ENCODE peak calls at places on chromosome 3, in seven cellular contexts. A is cardiac muscle cell; B is CD4-positive, CD25-positive, alpha-beta regulatory T cell; L is transverse colon; H is pancreas; T is SK-N-SH; U is mesendoderm. I is an unnamed sample. For H3K4me1 and H3K36me3, the result is how much of the 10 kb centered on the place peaks cover.

GRCh38 chr3:68129065-68129464 is 474.7 kb upstream of the SUCLG2 start:
- DNase-seq in A (no peak), B (no peak), L (no peak), H (no peak), T (no peak), U (no peak), I (no peak)

GRCh38 chr3:9947025-9947995 is 4.9 kb downstream of the PRRT3 start:
- DNase-seq in A (peak), B (no peak), L (peak), H (peak), T (peak), U (peak), I (no peak)

GRCh38 chr3:184594386-184595035 is 32.9 kb downstream of the EPHB3 start:
- DNase-seq in A (no peak), B (no peak), L (no peak), H (no peak), T (no peak), U (no peak), I (no peak)

GRCh38 chr3:127598841-127599570 is 795 bp downstream of the MCM2 start:
- DNase-seq in A (no peak), B (no peak), L (no peak), H (no peak), T (no peak), U (peak), I (no peak)

GRCh38 chr3:70065666-70066253 is 66.2 kb downstream of the SAMMSON start:
- DNase-seq in A (peak), B (no peak), L (no peak), H (no peak), T (peak), U (peak), I (peak)

GRCh38 chr3:59771760-59772159 is 721.9 kb upstream of the CFAP20DC start:
- DNase-seq in A (no peak), B (no peak), L (no peak), H (no peak), T (no peak), U (no peak), I (no peak)

GRCh38 chr3:141373768-141374526 is 5.6 kb downstream of the ZBTB38 start:
- DNase-seq in A (no peak), B (no peak), L (no peak), H (no peak), T (no peak), U (peak), I (peak)

GRCh38 chr3:67940200-67940952 is 286.0 kb upstream of the SUCLG2 start:
- DNase-seq in A (no peak), B (no peak), L (peak), H (no peak), T (no peak), U (no peak), I (no peak)

GRCh38 chr3:131110087-131110486 is 83.4 kb downstream of the NEK11 start:
- DNase-seq in A (no peak), B (no peak), L (no peak), H (no peak), T (no peak), U (peak), I (no peak)

GRCh38 chr3:42013652-42014442 is 51.9 kb upstream of the ULK4 start:
- DNase-seq in A (peak), B (peak), L (peak), H (peak), T (peak), U (no peak), I (no peak)

GRCh38 chr3:140159646-140160045 is 224.7 kb downstream of the CLSTN2 start:
- DNase-seq in A (no peak), B (no peak), L (no peak), H (no peak), T (no peak), U (no peak), I (no peak)

GRCh38 chr3:108391917-108392585 is 95.7 kb downstream of the HHLA2 start:
- DNase-seq in A (no peak), B (no peak), L (no peak), H (no peak), T (no peak), U (no peak), I (no peak)

GRCh38 chr3:102095383-102095782 is 246.1 kb downstream of the NFKBIZ start:
- DNase-seq in A (no peak), B (no peak), L (no peak), H (no peak), T (no peak), U (no peak), I (no peak)

GRCh38 chr3:49351521-49352011 is 6.6 kb downstream of the GPX1 start:
- DNase-seq in A (no peak), B (no peak), L (no peak), H (no peak), T (no peak), U (peak), I (no peak)

GRCh38 chr3:23455084-23455483 is 252.0 kb downstream of the UBE2E2 start:
- DNase-seq in A (no peak), B (no peak), L (no peak), H (no peak), T (no peak), U (no peak), I (no peak)

GRCh38 chr3:196168808-196169391 is 42.3 kb downstream of the ZDHHC19 start:
- DNase-seq in A (no peak), B (no peak), L (no peak), H (no peak), T (no peak), U (no peak), I (no peak)

GRCh38 chr3:3689601-3690375 is 109.4 kb upstream of the LRRN1 start:
- DNase-seq in A (no peak), B (no peak), L (no peak), H (no peak), T (no peak), U (no peak), I (no peak)

GRCh38 chr3:72461787-72462186 is 386.5 kb downstream of the SHQ1 start:
- DNase-seq in A (no peak), B (no peak), L (no peak), H (no peak), T (no peak), U (no peak), I (no peak)

GRCh38 chr3:55752911-55753310 is 265.8 kb upstream of the WNT5A start:
- DNase-seq in A (no peak), B (no peak), L (no peak), H (no peak), T (no peak), U (no peak), I (no peak)
- H3K27ac ChIP-seq in A (no peak), B (no peak), L (no peak), H (no peak), T (no peak), U (no peak), I (no peak)

GRCh38 chr3:128805771-128806170 is 73.6 kb upstream of the ACAD9 start:
- DNase-seq in A (no peak), B (no peak), L (no peak), H (no peak), T (no peak), U (no peak), I (no peak)
- H3K4me1 ChIP-seq in A (under half), B (under half), L (under half), H (under half), T (under half), U (under half), I (under half)

GRCh38 chr3:186057594-186057993 is 51.3 kb downstream of the ETV5 start:
- DNase-seq in A (no peak), B (no peak), L (no peak), H (no peak), T (no peak), U (peak), I (peak)

GRCh38 chr3:186059192-186059591 is 49.7 kb downstream of the ETV5 start:
- DNase-seq in A (no peak), B (no peak), L (no peak), H (no peak), T (no peak), U (no peak), I (no peak)

GRCh38 chr3:186054481-186055399 is 54.1 kb downstream of the ETV5 start:
- DNase-seq in A (no peak), B (no peak), L (no peak), H (no peak), T (no peak), U (no peak), I (no peak)

GRCh38 chr3:186060222-186060621 is 48.7 kb downstream of the ETV5 start:
- DNase-seq in A (no peak), B (no peak), L (no peak), H (no peak), T (no peak), U (no peak), I (no peak)

GRCh38 chr3:186058225-186058624 is 50.7 kb downstream of the ETV5 start:
- DNase-seq in A (no peak), B (no peak), L (no peak), H (no peak), T (no peak), U (peak), I (no peak)
- H3K36me3 ChIP-seq in A (under half), B (under half), L (under half), H (under half), T (half or more), U (under half), I (under half)

GRCh38 chr3:152155654-152156053 is 113.1 kb upstream of the MBNL1 start:
- DNase-seq in A (peak), B (no peak), L (no peak), H (no peak), T (no peak), U (no peak), I (no peak)
- H3K27ac ChIP-seq in A (no peak), B (no peak), L (peak), H (no peak), T (peak), U (no peak), I (no peak)

GRCh38 chr3:177750436-177750835 is 553.2 kb upstream of the TBL1XR1 start:
- DNase-seq in A (no peak), B (no peak), L (no peak), H (no peak), T (no peak), U (no peak), I (no peak)
- H3K4me1 ChIP-seq in A (under half), B (under half), L (under half), H (under half), T (under half), U (under half), I (under half)

DNA sequence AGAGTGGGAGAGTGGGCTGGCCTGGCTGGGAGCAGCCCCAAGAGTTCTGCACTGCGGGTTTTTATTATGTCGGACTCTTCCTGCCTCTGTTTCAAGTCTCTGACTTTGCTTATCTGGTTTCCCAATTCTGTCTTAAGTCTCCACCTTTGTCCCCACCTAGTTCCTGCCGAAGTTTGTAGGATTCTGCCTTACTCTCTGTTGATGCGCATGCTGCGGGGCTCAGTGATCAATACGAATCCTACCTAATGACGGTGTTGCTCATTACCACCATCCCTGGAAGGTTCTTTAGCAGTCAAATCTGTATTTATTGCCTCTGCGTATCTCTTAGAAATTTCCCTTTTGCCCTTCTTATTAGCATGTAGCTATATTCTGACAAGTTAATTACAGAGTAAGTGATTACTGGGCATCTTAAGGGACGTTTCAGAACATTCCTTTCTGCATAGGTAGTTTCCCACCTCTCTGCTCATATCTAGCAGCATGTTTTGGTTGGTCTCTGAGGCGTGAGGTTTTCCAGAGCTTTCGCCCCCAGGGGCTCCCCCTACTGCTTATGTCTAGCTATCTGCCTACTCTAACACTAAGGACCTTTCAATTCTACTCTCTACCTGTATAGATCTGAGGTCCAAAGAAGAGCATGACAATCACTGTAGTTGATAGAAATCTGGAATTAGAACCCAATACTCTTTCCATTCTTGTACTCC is 236.0 kb upstream of the EIF1B start:
- DNase-seq in A (peak), B (no peak), L (no peak), H (no peak), T (no peak), U (peak), I (no peak)
- H3K36me3 ChIP-seq in A (under half), B (under half), L (under half), H (under half), T (under half), U (under half), I (under half)

GRCh38 chr3:24952388-24952787 is 457.7 kb upstream of the THRB start:
- DNase-seq in A (no peak), B (no peak), L (no peak), H (no peak), T (no peak), U (peak), I (peak)
- H3K27ac ChIP-seq in A (no peak), B (no peak), L (no peak), H (no peak), T (no peak), U (no peak), I (no peak)

GRCh38 chr3:46939578-46940405 is 36.8 kb downstream of the CCDC12 start:
- DNase-seq in A (no peak), B (no peak), L (no peak), H (no peak), T (no peak), U (peak), I (no peak)

GRCh38 chr3:46942079-46942478 is 34.5 kb downstream of the CCDC12 start:
- DNase-seq in A (no peak), B (no peak), L (peak), H (no peak), T (no peak), U (no peak), I (no peak)

GRCh38 chr3:46944191-46944590 is 32.4 kb downstream of the CCDC12 start:
- DNase-seq in A (no peak), B (no peak), L (no peak), H (no peak), T (no peak), U (peak), I (no peak)

GRCh38 chr3:46943237-46944187 is 33.0 kb downstream of the CCDC12 start:
- DNase-seq in A (peak), B (no peak), L (peak), H (no peak), T (no peak), U (no peak), I (no peak)

GRCh38 chr3:46942481-46943236 is 33.9 kb downstream of the CCDC12 start:
- DNase-seq in A (no peak), B (no peak), L (peak), H (no peak), T (no peak), U (no peak), I (no peak)
- H3K4me1 ChIP-seq in A (half or more), B (under half), L (half or more), H (half or more), T (under half), U (under half), I (under half)

DNA sequence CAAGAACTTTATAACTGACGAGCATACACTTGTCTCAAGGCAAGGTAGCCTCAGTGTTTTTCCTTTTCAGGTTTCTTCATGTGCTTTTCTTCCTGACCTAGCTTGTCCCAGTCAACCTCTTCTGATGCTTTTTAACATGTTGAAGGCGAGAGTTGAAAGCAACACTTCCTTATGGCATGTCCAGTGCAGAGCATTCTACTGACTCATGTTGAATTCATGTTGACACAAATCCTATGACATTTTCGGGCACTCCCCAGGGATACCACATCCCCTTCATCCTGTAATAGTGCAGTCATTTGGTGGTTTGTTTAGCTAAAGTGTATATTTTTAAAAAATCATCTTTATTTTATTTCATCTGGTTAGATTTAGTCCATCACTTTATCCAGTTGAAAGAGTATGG is 75.9 kb upstream of the CBLB start:
- DNase-seq in A (no peak), B (no peak), L (no peak), H (no peak), T (no peak), U (no peak), I (no peak)
- H3K36me3 ChIP-seq in A (under half), B (under half), L (under half), H (under half), T (under half), U (under half), I (under half)

GRCh38 chr3:56952051-56952450 is 108.4 kb upstream of the SPATA12 start:
- DNase-seq in A (no peak), B (no peak), L (no peak), H (no peak), T (no peak), U (no peak), I (no peak)
- H3K27ac ChIP-seq in A (no peak), B (no peak), L (no peak), H (no peak), T (no peak), U (no peak), I (no peak)